ENCODE peak calls at places on chromosomes 13 and 19, in ten cellular contexts. G is right lobe of liver; E is RWPE1; H is activated CD4-positive, alpha-beta T cell treated with anti-CD3 and anti-CD28 coated beads for 48 hours; C is activated naive CD4-positive, alpha-beta T cell; V is AG09309; Y is effector memory CD4-positive, alpha-beta T cell; S is left ventricle myocardium superior; T is dorsolateral prefrontal cortex; R is AG04450. O is an unnamed sample.

GRCh38 chr13:94178625-94179244 is 300.7 kb downstream of the DCT start:
- DNase-seq in H (no peak), R (no peak), T (no peak), G (no peak), C (no peak), V (no peak), Y (no peak), S (no peak), E (no peak), O (no peak)

GRCh38 chr19:47663911-47664771 is 49.1 kb upstream of the EHD2 start:
- DNase-seq in S (peak), T (no peak), R (peak), H (no peak), G (peak), Y (no peak), V (peak), C (no peak), E (peak), O (no peak)

GRCh38 chr13:48715977-48716376 is 62.2 kb downstream of the CYSLTR2 start:
- DNase-seq in E (no peak), V (no peak), C (no peak), Y (no peak), G (no peak), T (no peak), S (no peak), R (no peak), H (no peak), O (no peak)

GRCh38 chr19:3868770-3869456 is at the start of gene ZFR2:
- DNase-seq in G (no peak), H (peak), C (no peak), R (no peak), S (no peak), T (no peak), E (no peak), V (no peak), Y (peak), O (peak)

GRCh38 chr13:80151016-80151415 is 189.9 kb downstream of the SPRY2 start:
- DNase-seq in S (no peak), R (no peak), G (no peak), Y (no peak), V (no peak), T (no peak), E (peak), C (no peak), H (no peak), O (no peak)

GRCh38 chr19:1512671-1513491 is at the start of gene ADAMTSL5:
- DNase-seq in Y (peak), R (no peak), T (no peak), C (no peak), V (no peak), S (peak), H (peak), E (peak), G (peak), O (peak)

GRCh38 chr13:105118577-105118976 is 1416.9 kb downstream of the EFNB2 start:
- DNase-seq in R (no peak), Y (no peak), H (no peak), V (no peak), C (no peak), S (no peak), G (no peak), T (no peak), E (no peak), O (no peak)

GRCh38 chr13:34412817-34413365 is 529.2 kb upstream of the NBEA start:
- DNase-seq in E (no peak), R (no peak), G (no peak), S (no peak), H (no peak), T (no peak), V (no peak), Y (no peak), C (no peak), O (no peak)

GRCh38 chr13:41054919-41055619 is 6.2 kb upstream of the WBP4 start:
- DNase-seq in Y (no peak), E (no peak), G (no peak), V (no peak), H (no peak), C (no peak), T (no peak), R (no peak), S (no peak), O (no peak)

GRCh38 chr19:3208317-3209207 is 15.9 kb upstream of the CELF5 start:
- DNase-seq in E (no peak), R (no peak), T (no peak), C (no peak), H (no peak), V (no peak), G (no peak), Y (no peak), S (no peak), O (no peak)

GRCh38 chr13:68304287-68304893 is 1074.3 kb upstream of the PCDH9 start:
- DNase-seq in Y (no peak), H (no peak), T (no peak), V (no peak), G (no peak), C (no peak), E (peak), R (no peak), S (no peak), O (no peak)

O was measured in activated CD4-positive, alpha-beta memory T cell treated with anti-CD3 and anti-CD28 coated beads for 36 hours.